ENCODE peak calls at places on chromosomes 4 and X, in five cellular contexts. One of them, this sample, is unnamed.
A peak's percentile ranks its signal among the peaks of the same experiment; 100 is the strongest.

GRCh38 chr4:97367878-97368277 is 775.4 kb downstream of the STPG2 start:
- DNase-seq in lower lobe of right lung: no peak
- DNase-seq in stimulated activated CD4-positive, alpha-beta T cell treated with anti-CD3 and anti-CD28 coated beads, Interleukin-1b, Interleukin-23, amount 100 ng/mL, for 48 hours: no peak
- DNase-seq in naive thymus-derived CD8-positive, alpha-beta T cell: no peak
- DNase-seq in non-pigmented ciliary epithelial cell: peak; percentile 72
- DNase-seq in this sample: no peak

GRCh38 chrX:9867753-9868152 is 81.5 kb downstream of the SHROOM2 start:
- DNase-seq in lower lobe of right lung: no peak
- DNase-seq in stimulated activated CD4-positive, alpha-beta T cell treated with anti-CD3 and anti-CD28 coated beads, Interleukin-1b, Interleukin-23, amount 100 ng/mL, for 48 hours: no peak
- DNase-seq in naive thymus-derived CD8-positive, alpha-beta T cell: no peak
- DNase-seq in non-pigmented ciliary epithelial cell: no peak
- DNase-seq in this sample: no peak

GRCh38 chr4:106032851-106033286 is 137.6 kb downstream of the NPNT start:
- DNase-seq in lower lobe of right lung: no peak
- DNase-seq in stimulated activated CD4-positive, alpha-beta T cell treated with anti-CD3 and anti-CD28 coated beads, Interleukin-1b, Interleukin-23, amount 100 ng/mL, for 48 hours: no peak
- DNase-seq in naive thymus-derived CD8-positive, alpha-beta T cell: no peak
- DNase-seq in non-pigmented ciliary epithelial cell: no peak
- DNase-seq in this sample: no peak

GRCh38 chrX:134949271-134949670 is 41.5 kb upstream of the SMIM10 start:
- DNase-seq in lower lobe of right lung: no peak
- DNase-seq in stimulated activated CD4-positive, alpha-beta T cell treated with anti-CD3 and anti-CD28 coated beads, Interleukin-1b, Interleukin-23, amount 100 ng/mL, for 48 hours: no peak
- DNase-seq in naive thymus-derived CD8-positive, alpha-beta T cell: no peak
- DNase-seq in non-pigmented ciliary epithelial cell: no peak
- DNase-seq in this sample: no peak

GRCh38 chr4:4426511-4427477 is 39.9 kb downstream of the NSG1 start:
- DNase-seq in lower lobe of right lung: no peak
- DNase-seq in stimulated activated CD4-positive, alpha-beta T cell treated with anti-CD3 and anti-CD28 coated beads, Interleukin-1b, Interleukin-23, amount 100 ng/mL, for 48 hours: no peak
- DNase-seq in naive thymus-derived CD8-positive, alpha-beta T cell: no peak
- DNase-seq in non-pigmented ciliary epithelial cell: no peak
- DNase-seq in this sample: no peak

GRCh38 chrX:118614150-118614549 is 113.3 kb upstream of the IL13RA1 start:
- DNase-seq in lower lobe of right lung: no peak
- DNase-seq in stimulated activated CD4-positive, alpha-beta T cell treated with anti-CD3 and anti-CD28 coated beads, Interleukin-1b, Interleukin-23, amount 100 ng/mL, for 48 hours: no peak
- DNase-seq in naive thymus-derived CD8-positive, alpha-beta T cell: no peak
- DNase-seq in non-pigmented ciliary epithelial cell: no peak
- DNase-seq in this sample: no peak

GRCh38 chrX:73987166-73987565 is 316.8 kb upstream of the ZCCHC13 start:
- DNase-seq in lower lobe of right lung: no peak
- DNase-seq in stimulated activated CD4-positive, alpha-beta T cell treated with anti-CD3 and anti-CD28 coated beads, Interleukin-1b, Interleukin-23, amount 100 ng/mL, for 48 hours: no peak
- DNase-seq in naive thymus-derived CD8-positive, alpha-beta T cell: no peak
- DNase-seq in non-pigmented ciliary epithelial cell: no peak
- DNase-seq in this sample: no peak

GRCh38 chrX:105191878-105192277 is 28.6 kb downstream of the TEX13A start:
- DNase-seq in lower lobe of right lung: no peak
- DNase-seq in stimulated activated CD4-positive, alpha-beta T cell treated with anti-CD3 and anti-CD28 coated beads, Interleukin-1b, Interleukin-23, amount 100 ng/mL, for 48 hours: no peak
- DNase-seq in naive thymus-derived CD8-positive, alpha-beta T cell: no peak
- DNase-seq in non-pigmented ciliary epithelial cell: no peak
- DNase-seq in this sample: no peak

GRCh38 chr4:135236035-135236434 is 1034.4 kb upstream of the PABPC4L start:
- DNase-seq in lower lobe of right lung: no peak
- DNase-seq in stimulated activated CD4-positive, alpha-beta T cell treated with anti-CD3 and anti-CD28 coated beads, Interleukin-1b, Interleukin-23, amount 100 ng/mL, for 48 hours: no peak
- DNase-seq in naive thymus-derived CD8-positive, alpha-beta T cell: no peak
- DNase-seq in non-pigmented ciliary epithelial cell: no peak
- DNase-seq in this sample: no peak

GRCh38 chr4:110196871-110197420 is 1.5 kb downstream of the ELOVL6 start:
- DNase-seq in lower lobe of right lung: no peak
- DNase-seq in stimulated activated CD4-positive, alpha-beta T cell treated with anti-CD3 and anti-CD28 coated beads, Interleukin-1b, Interleukin-23, amount 100 ng/mL, for 48 hours: peak; percentile 62
- DNase-seq in naive thymus-derived CD8-positive, alpha-beta T cell: peak; percentile 43
- DNase-seq in non-pigmented ciliary epithelial cell: no peak
- DNase-seq in this sample: no peak

GRCh38 chr4:36638273-36638811 is 356.9 kb downstream of the DTHD1 start:
- DNase-seq in lower lobe of right lung: no peak
- DNase-seq in stimulated activated CD4-positive, alpha-beta T cell treated with anti-CD3 and anti-CD28 coated beads, Interleukin-1b, Interleukin-23, amount 100 ng/mL, for 48 hours: no peak
- DNase-seq in naive thymus-derived CD8-positive, alpha-beta T cell: no peak
- DNase-seq in non-pigmented ciliary epithelial cell: no peak
- DNase-seq in this sample: no peak

GRCh38 chrX:46244451-46244850 is 300.8 kb downstream of the ZNF674 start:
- DNase-seq in lower lobe of right lung: no peak
- DNase-seq in stimulated activated CD4-positive, alpha-beta T cell treated with anti-CD3 and anti-CD28 coated beads, Interleukin-1b, Interleukin-23, amount 100 ng/mL, for 48 hours: no peak
- DNase-seq in naive thymus-derived CD8-positive, alpha-beta T cell: no peak
- DNase-seq in non-pigmented ciliary epithelial cell: no peak
- DNase-seq in this sample: no peak

GRCh38 chrX:36957425-36958328 is 50.5 kb upstream of the FAM47C start:
- DNase-seq in lower lobe of right lung: peak; percentile 56
- DNase-seq in stimulated activated CD4-positive, alpha-beta T cell treated with anti-CD3 and anti-CD28 coated beads, Interleukin-1b, Interleukin-23, amount 100 ng/mL, for 48 hours: no peak
- DNase-seq in naive thymus-derived CD8-positive, alpha-beta T cell: no peak
- DNase-seq in non-pigmented ciliary epithelial cell: no peak
- DNase-seq in this sample: no peak

GRCh38 chr4:125003840-125004239 is 291.3 kb upstream of the ANKRD50 start:
- DNase-seq in lower lobe of right lung: no peak
- DNase-seq in stimulated activated CD4-positive, alpha-beta T cell treated with anti-CD3 and anti-CD28 coated beads, Interleukin-1b, Interleukin-23, amount 100 ng/mL, for 48 hours: no peak
- DNase-seq in naive thymus-derived CD8-positive, alpha-beta T cell: no peak
- DNase-seq in non-pigmented ciliary epithelial cell: no peak
- DNase-seq in this sample: no peak

GRCh38 chrX:531611-531936 is 99.0 kb upstream of the SHOX start:
- DNase-seq in lower lobe of right lung: no peak
- DNase-seq in stimulated activated CD4-positive, alpha-beta T cell treated with anti-CD3 and anti-CD28 coated beads, Interleukin-1b, Interleukin-23, amount 100 ng/mL, for 48 hours: no peak
- DNase-seq in naive thymus-derived CD8-positive, alpha-beta T cell: no peak
- DNase-seq in non-pigmented ciliary epithelial cell: no peak
- DNase-seq in this sample: no peak

GRCh38 chrX:152884171-152884570 is 13.7 kb upstream of the ZNF185 start:
- DNase-seq in lower lobe of right lung: no peak
- DNase-seq in stimulated activated CD4-positive, alpha-beta T cell treated with anti-CD3 and anti-CD28 coated beads, Interleukin-1b, Interleukin-23, amount 100 ng/mL, for 48 hours: no peak
- DNase-seq in naive thymus-derived CD8-positive, alpha-beta T cell: no peak
- DNase-seq in non-pigmented ciliary epithelial cell: no peak
- DNase-seq in this sample: no peak

GRCh38 chrX:119303137-119303536 is 67.1 kb downstream of the PGRMC1 start:
- DNase-seq in lower lobe of right lung: no peak
- DNase-seq in stimulated activated CD4-positive, alpha-beta T cell treated with anti-CD3 and anti-CD28 coated beads, Interleukin-1b, Interleukin-23, amount 100 ng/mL, for 48 hours: no peak
- DNase-seq in naive thymus-derived CD8-positive, alpha-beta T cell: no peak
- DNase-seq in non-pigmented ciliary epithelial cell: no peak
- DNase-seq in this sample: no peak

GRCh38 chrX:18574591-18574990 is 97.3 kb downstream of the RS1 start:
- DNase-seq in lower lobe of right lung: no peak
- DNase-seq in stimulated activated CD4-positive, alpha-beta T cell treated with anti-CD3 and anti-CD28 coated beads, Interleukin-1b, Interleukin-23, amount 100 ng/mL, for 48 hours: no peak
- DNase-seq in naive thymus-derived CD8-positive, alpha-beta T cell: no peak
- DNase-seq in non-pigmented ciliary epithelial cell: peak; percentile 11
- DNase-seq in this sample: no peak

GRCh38 chr4:169724251-169724650 is 33.5 kb downstream of the HPF1 start:
- DNase-seq in lower lobe of right lung: no peak
- DNase-seq in stimulated activated CD4-positive, alpha-beta T cell treated with anti-CD3 and anti-CD28 coated beads, Interleukin-1b, Interleukin-23, amount 100 ng/mL, for 48 hours: no peak
- DNase-seq in naive thymus-derived CD8-positive, alpha-beta T cell: no peak
- DNase-seq in non-pigmented ciliary epithelial cell: peak; percentile 34
- DNase-seq in this sample: no peak